ENCODE peak calls at places on chromosomes 4 and X, in seven cellular contexts. R, X, I, P, O, C and D are unnamed samples. For H3K9me3, the result is how much of the 10 kb centered on the place peaks cover.

GRCh38 chr4:69823481-69824186 is 36.3 kb downstream of the SULT1E1 start:
- DNase-seq in X (peak), O (no peak), C (no peak), R (no peak), I (no peak), P (no peak), D (peak)

GRCh38 chr4:104899863-104900262 is 246.8 kb upstream of the TET2 start:
- DNase-seq in I (no peak), P (no peak), X (no peak), R (no peak), O (no peak), C (no peak), D (no peak)

GRCh38 chrX:134981910-134982309 is 8.9 kb upstream of the SMIM10 start:
- DNase-seq in X (no peak), I (no peak), R (no peak), O (no peak), C (no peak), P (no peak), D (no peak)

GRCh38 chr4:26020083-26020668 is 106.2 kb downstream of the SMIM20 start:
- DNase-seq in O (peak), C (peak), P (no peak), X (no peak), I (no peak), R (no peak), D (no peak)

GRCh38 chr4:19494958-19495357 is 756.7 kb upstream of the SLIT2 start:
- DNase-seq in P (no peak), C (no peak), X (no peak), O (no peak), R (no peak), I (no peak), D (no peak)

GRCh38 chr4:122577808-122578781 is 42.8 kb downstream of the IL21 start:
- DNase-seq in I (no peak), R (peak), X (peak), O (no peak), P (no peak), C (no peak), D (peak)

GRCh38 chrX:43973249-43973672 is at the start of gene NDP:
- DNase-seq in O (no peak), I (no peak), R (no peak), C (no peak), P (no peak), X (peak), D (peak)

GRCh38 chr4:168496834-168497233 is at the start of gene PALLD:
- DNase-seq in P (no peak), I (no peak), C (no peak), R (no peak), X (no peak), O (no peak), D (no peak)

GRCh38 chr4:184356366-184356765 is 118.0 kb downstream of the IRF2 start:
- DNase-seq in R (no peak), I (no peak), P (no peak), O (no peak), C (no peak), X (no peak), D (no peak)

GRCh38 chr4:115119804-115120352 is 6.5 kb upstream of the NDST4 start:
- DNase-seq in R (no peak), P (no peak), C (no peak), I (no peak), O (no peak), X (no peak), D (peak)

GRCh38 chr4:78612398-78613005 is 60.9 kb downstream of the ANXA3 start:
- DNase-seq in R (peak), I (no peak), O (peak), X (no peak), P (no peak), C (no peak), D (peak)

GRCh38 chr4:70901984-70902576 is at the start of gene MOB1B:
- DNase-seq in R (peak), O (peak), P (peak), C (peak), X (peak), I (peak), D (peak)

GRCh38 chr4:36260714-36261113 is 16.4 kb upstream of the ARAP2 start:
- DNase-seq in R (no peak), X (no peak), O (no peak), P (no peak), C (no peak), I (no peak), D (no peak)

GRCh38 chrX:65667503-65668355 is at the start of gene MSN:
- DNase-seq in C (peak), X (peak), O (no peak), R (peak), P (no peak), I (peak), D (peak)

GRCh38 chr4:162061214-162061613 is 102.6 kb downstream of the FSTL5 start:
- DNase-seq in I (no peak), X (peak), R (no peak), P (no peak), C (no peak), O (no peak), D (no peak)

GRCh38 chrX:22220941-22221340 is 51.8 kb upstream of the CBLL2 start:
- DNase-seq in P (no peak), C (no peak), O (peak), X (no peak), I (no peak), R (no peak), D (peak)

GRCh38 chr4:134645778-134646177 is 444.2 kb upstream of the PABPC4L start:
- DNase-seq in X (no peak), C (no peak), P (no peak), I (no peak), R (no peak), O (no peak), D (no peak)

DNA sequence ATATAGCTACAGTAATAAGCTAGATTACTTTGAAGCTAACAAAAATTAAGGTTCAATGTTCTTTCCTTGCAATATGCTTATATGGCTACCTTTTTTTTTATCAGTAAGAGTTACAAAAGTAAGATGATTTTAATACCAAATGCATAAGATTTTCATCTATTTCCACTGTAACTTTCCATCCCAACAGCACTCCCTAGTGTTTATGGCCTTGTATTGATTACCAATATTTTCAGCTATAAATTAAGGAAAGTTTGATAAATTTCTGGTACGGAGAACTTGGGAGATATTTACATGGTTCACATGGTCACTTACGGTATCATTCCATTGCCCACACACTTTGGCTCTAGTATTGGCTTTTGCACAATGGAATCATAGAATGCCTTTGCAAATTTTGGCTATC is 448.9 kb upstream of the PABPC4L start:
- DNase-seq in P (no peak), C (no peak), R (no peak), I (no peak), O (no peak), X (no peak), D (no peak)
- TF ChIP-seq CTCF in P (no peak), C (no peak), R (no peak), I (no peak), O (no peak), X (peak), D (no peak)

GRCh38 chrX:48835524-48836329 is at the start of gene PCSK1N:
- DNase-seq in C (no peak), R (no peak), X (peak), P (no peak), I (no peak), O (no peak), D (peak)
- H3K4me3 ChIP-seq in C (no peak), R (peak), X (peak), P (peak), I (no peak), O (no peak), D (peak)

GRCh38 chrX:55582447-55582846 is 40.8 kb upstream of the FOXR2 start:
- DNase-seq in P (no peak), R (no peak), X (no peak), O (no peak), C (no peak), I (no peak), D (no peak)

DNA sequence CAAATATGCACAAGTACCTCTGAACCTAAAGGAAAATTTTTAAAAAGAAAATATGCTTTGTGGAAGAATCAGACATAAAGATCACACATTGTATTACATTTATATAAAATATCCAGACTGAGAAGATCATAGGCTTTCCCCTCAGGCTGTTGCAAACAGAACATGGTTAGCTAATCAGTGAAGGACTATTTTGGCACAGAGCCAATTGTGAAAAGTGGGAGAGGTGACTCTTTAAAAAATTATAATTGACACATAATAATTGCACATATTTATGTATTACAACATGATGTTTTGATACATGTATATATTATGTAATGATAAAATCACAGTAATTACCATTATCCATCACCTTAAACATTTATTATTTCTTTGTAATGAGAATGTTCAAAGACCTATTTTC is 44.1 kb upstream of the FOXR2 start:
- DNase-seq in C (no peak), O (no peak), X (no peak), R (no peak), I (no peak), P (no peak), D (no peak)
- H3K9me3 ChIP-seq in C (under half), O (under half), X (under half), R (under half), I (under half), P (under half), D (under half)

DNA sequence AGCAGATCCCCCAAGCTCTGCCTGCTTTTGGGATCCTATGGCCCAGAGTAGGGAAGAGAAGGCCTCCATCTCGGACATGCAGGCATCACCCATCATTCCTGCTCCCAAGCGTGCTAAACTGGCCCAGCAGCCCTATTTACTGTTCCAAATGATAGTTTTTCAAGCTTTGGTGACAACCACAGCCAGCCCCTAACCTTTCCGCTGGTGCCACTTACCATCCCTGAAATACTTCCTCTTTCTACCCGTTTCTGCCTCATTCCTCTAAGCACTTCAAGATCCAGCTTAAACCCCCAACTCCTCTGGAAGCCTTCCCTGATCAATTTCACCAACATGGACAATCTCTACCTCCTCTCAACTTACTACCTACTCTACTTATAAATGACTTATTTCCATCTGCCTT is 36.2 kb downstream of the LNX1 start:
- DNase-seq in X (no peak), O (no peak), R (no peak), P (no peak), C (no peak), I (no peak), D (no peak)
- TF ChIP-seq CTCF in X (no peak), O (no peak), R (no peak), P (no peak), C (no peak), I (no peak), D (no peak)

DNA sequence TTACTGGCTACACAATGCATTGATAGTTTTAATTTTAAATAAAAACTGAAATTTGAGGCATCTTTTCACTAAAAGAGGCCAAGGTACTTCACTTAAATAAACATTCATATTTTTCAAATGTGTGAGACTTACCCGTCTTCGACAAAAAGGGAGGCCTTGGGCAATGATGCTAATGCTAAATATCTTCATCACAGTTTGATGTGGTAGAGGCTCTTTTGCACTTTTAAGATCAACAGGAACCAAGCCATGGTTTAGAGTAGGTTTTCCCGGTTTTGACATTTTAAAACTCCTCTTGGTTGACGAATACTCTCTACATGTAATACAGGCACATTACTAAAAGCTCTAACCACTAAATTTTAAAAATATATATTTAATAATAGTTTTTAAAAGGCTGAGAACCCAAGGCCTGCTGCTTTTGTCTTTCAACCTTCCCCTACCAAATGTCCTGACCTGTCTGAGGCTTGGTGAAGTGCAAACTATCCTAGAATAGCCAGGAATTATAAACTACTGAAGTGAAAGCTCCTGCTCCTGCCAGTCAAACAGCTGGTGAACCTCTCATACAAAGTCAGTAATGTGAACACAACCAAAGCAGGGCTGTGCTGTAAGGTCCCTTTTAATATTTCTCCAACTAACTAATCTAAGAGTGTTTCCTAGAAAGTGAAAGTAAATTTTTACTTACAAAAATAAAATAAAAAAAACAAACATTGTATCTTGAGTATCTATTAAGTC is 153.7 kb downstream of the FBXW7 start:
- DNase-seq in R (no peak), O (peak), P (no peak), I (no peak), C (no peak), X (no peak), D (no peak)
- H3K4me3 ChIP-seq in R (no peak), O (no peak), P (peak), I (no peak), C (peak), X (no peak), D (no peak)

GRCh38 chr4:6758732-6759131 is 23.8 kb upstream of the KIAA0232 start:
- DNase-seq in O (no peak), X (no peak), C (no peak), P (no peak), I (no peak), R (no peak), D (no peak)

GRCh38 chr4:6763330-6763851 is 19.1 kb upstream of the KIAA0232 start:
- DNase-seq in O (no peak), C (no peak), I (no peak), R (peak), X (no peak), P (no peak), D (no peak)

GRCh38 chr4:6761540-6762243 is 20.8 kb upstream of the KIAA0232 start:
- DNase-seq in I (no peak), O (no peak), C (no peak), X (no peak), R (no peak), P (no peak), D (no peak)

GRCh38 chr4:6762244-6762615 is 20.3 kb upstream of the KIAA0232 start:
- DNase-seq in R (no peak), C (no peak), X (no peak), I (no peak), P (no peak), O (no peak), D (no peak)

GRCh38 chr4:6760865-6761264 is 21.7 kb upstream of the KIAA0232 start:
- DNase-seq in X (no peak), I (no peak), P (no peak), R (no peak), O (no peak), C (no peak), D (no peak)
- H3K9me3 ChIP-seq in X (under half), I (under half), P (under half), R (under half), O (under half), C (under half), D (under half)

GRCh38 chr4:159117968-159118367 is 15.1 kb downstream of the RAPGEF2 start:
- DNase-seq in C (no peak), R (no peak), O (no peak), X (no peak), I (no peak), P (no peak), D (no peak)
- TF ChIP-seq CTCF in C (no peak), R (no peak), O (no peak), X (no peak), I (no peak), P (no peak), D (no peak)

GRCh38 chr4:108396900-108397299 is 223.5 kb upstream of the RPL34 start:
- DNase-seq in C (no peak), I (no peak), O (no peak), P (no peak), R (no peak), X (peak), D (no peak)

GRCh38 chr4:108398326-108398725 is 222.1 kb upstream of the RPL34 start:
- DNase-seq in X (peak), R (no peak), P (no peak), O (no peak), I (no peak), C (no peak), D (no peak)

GRCh38 chr4:108397850-108398249 is 222.5 kb upstream of the RPL34 start:
- DNase-seq in C (no peak), R (no peak), P (no peak), O (no peak), I (no peak), X (no peak), D (no peak)

GRCh38 chr4:108393870-108394269 is 225.1 kb upstream of the LEF1 start:
- DNase-seq in P (no peak), I (no peak), C (no peak), R (no peak), O (no peak), X (peak), D (no peak)

DNA sequence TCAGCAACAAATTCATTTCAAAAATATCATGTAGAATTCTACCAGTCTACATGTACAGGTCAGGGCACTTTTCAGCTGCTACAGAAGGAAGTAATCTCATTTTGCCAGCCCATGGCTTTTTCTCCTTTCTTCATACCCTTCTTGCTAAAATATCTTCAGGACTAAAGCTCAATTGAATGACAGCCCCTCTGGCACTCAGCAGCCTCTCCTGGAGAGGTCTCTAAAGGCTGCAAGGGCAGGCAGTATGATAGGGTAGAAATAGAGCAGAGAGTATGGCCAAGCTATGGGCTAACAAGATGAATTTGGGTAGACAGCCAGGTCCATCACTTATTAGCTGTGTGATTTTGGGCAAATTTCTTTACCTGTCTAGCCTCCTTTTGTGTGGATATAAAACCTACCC is 224.6 kb upstream of the RPL34 start:
- DNase-seq in I (no peak), X (no peak), O (no peak), R (no peak), P (no peak), C (no peak), D (no peak)
- H3K4me3 ChIP-seq in I (no peak), X (no peak), O (no peak), R (no peak), P (no peak), C (no peak), D (no peak)

DNA sequence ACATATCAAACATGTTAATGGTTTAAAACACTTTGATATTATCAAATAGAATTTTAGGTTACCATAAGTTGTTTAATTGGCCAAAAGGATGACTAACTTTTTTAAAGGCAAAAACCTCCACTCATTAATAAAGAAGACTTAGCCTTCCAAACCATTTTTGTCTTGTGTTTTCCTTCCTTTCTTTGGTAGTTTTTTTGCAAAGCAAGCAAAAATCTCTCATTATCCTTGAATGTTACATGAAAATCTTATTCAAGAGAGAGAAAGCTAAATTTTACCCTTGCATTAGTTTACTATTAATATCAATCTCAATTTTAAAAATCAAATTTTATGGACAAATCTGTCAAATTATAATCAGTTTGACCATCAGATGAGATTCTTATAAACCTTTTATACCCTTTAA is 419.5 kb downstream of the SPIN4 start:
- DNase-seq in R (no peak), O (no peak), I (no peak), C (no peak), X (no peak), P (no peak), D (no peak)
- H3K9me3 ChIP-seq in R (under half), O (under half), I (under half), C (under half), X (half or more), P (under half), D (under half)

DNA sequence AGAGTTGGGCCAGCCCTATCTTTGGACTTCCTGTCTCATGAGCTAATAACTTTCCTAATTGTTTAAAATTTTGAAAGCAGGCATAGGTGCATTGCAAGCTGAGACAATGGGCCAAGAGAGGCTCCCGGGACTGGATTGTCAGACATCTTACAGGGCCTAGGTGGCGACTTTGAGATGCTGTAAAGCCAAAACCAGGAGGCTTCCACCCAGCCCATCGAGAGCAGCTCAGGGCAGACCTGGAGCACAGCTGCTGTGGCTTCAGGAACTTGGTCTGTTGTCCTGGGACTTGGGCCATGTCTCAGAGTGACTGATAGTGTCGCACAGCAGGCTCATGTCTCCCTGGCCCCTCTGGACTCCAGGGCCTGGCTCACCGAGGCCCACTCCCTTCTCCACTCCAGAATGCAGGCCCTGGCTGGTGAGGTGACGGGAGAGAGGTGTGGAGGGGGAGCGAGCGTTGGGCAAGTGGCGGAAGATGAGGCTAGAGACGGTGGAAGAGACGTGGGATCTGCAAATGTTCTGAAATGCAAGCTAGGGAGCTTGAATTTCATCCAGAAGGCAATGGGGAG is 24.1 kb upstream of the MTM1 start:
- DNase-seq in O (no peak), I (no peak), R (no peak), P (no peak), C (no peak), X (peak), D (peak)
- TF ChIP-seq CTCF in O (no peak), I (no peak), R (no peak), P (no peak), C (no peak), X (peak), D (no peak)